ENCODE peak calls at places on chromosomes 11 and 22, in six cellular contexts. K, H, J, A, M and U are unnamed samples.

GRCh38 chr11:113261709-113262475 is 52.5 kb upstream of the TTC12 start:
- DNase-seq in M (no peak), A (no peak), J (no peak), H (no peak), K (no peak), U (no peak)

GRCh38 chr11:111942826-111943225 is 5.7 kb downstream of the DIXDC1 start:
- DNase-seq in M (no peak), H (no peak), A (no peak), K (no peak), J (no peak), U (no peak)

GRCh38 chr11:17978553-17979287 is 34.1 kb downstream of the SERGEF start:
- DNase-seq in K (peak; percentile 2), A (peak; percentile 3), J (peak; percentile 50), M (peak; percentile 41), H (peak; percentile 64), U (peak; percentile 89)

GRCh38 chr11:47415949-47416472 is 7.6 kb downstream of the SLC39A13 start:
- DNase-seq in A (no peak), K (no peak), J (no peak), M (no peak), H (no peak), U (peak; percentile 81)

GRCh38 chr22:37932821-37933578 is 20.4 kb downstream of the C22orf23 start:
- DNase-seq in H (no peak), K (no peak), M (no peak), J (no peak), A (no peak), U (no peak)

GRCh38 chr11:114027941-114028340 is 31.6 kb upstream of the ZBTB16 start:
- DNase-seq in A (no peak), H (no peak), M (no peak), J (no peak), K (no peak), U (no peak)

GRCh38 chr11:45385844-45386243 is 99.7 kb upstream of the SYT13 start:
- DNase-seq in M (no peak), K (no peak), J (no peak), H (no peak), A (no peak), U (no peak)

GRCh38 chr22:35369996-35370395 is 10.9 kb upstream of the HMOX1 start:
- DNase-seq in J (no peak), A (no peak), H (no peak), K (no peak), M (no peak), U (no peak)

GRCh38 chr11:101686514-101686913 is 102.7 kb upstream of the TRPC6 start:
- DNase-seq in M (no peak), K (no peak), J (no peak), A (no peak), H (no peak), U (no peak)

GRCh38 chr11:68660066-68660810 is 24.1 kb upstream of the GAL start:
- DNase-seq in J (no peak), H (no peak), M (no peak), A (no peak), K (no peak), U (no peak)

GRCh38 chr11:44804449-44805151 is 77.8 kb downstream of the TSPAN18 start:
- DNase-seq in M (no peak), K (no peak), H (no peak), J (no peak), A (no peak), U (no peak)

GRCh38 chr11:3823303-3823702 is 14.9 kb downstream of the PGAP2 start:
- DNase-seq in A (no peak), J (no peak), H (no peak), K (no peak), M (no peak), U (no peak)

GRCh38 chr22:49962751-49963646 is 2.4 kb downstream of the PIM3 start:
- DNase-seq in K (no peak), A (no peak), H (no peak), M (no peak), J (no peak), U (peak; percentile 43)

GRCh38 chr11:35138949-35139881 is at the start of gene CD44:
- DNase-seq in K (peak; percentile 55), H (no peak), M (no peak), A (peak; percentile 64), J (peak; percentile 14), U (peak; percentile 83)

GRCh38 chr11:75582935-75583709 is 21.1 kb downstream of the SERPINH1 start:
- DNase-seq in M (peak; percentile 73), H (peak; percentile 80), A (peak; percentile 63), K (peak; percentile 49), J (peak; percentile 67), U (peak; percentile 91)

GRCh38 chr11:116691779-116692178 is 81.0 kb downstream of the BUD13 start:
- DNase-seq in A (peak; percentile 56), M (peak; percentile 78), H (peak; percentile 81), K (peak; percentile 46), J (peak; percentile 68), U (peak; percentile 92)

GRCh38 chr11:75233688-75234295 is 6.8 kb upstream of the TPBGL start:
- DNase-seq in A (no peak), H (peak; percentile 44), K (no peak), M (no peak), J (peak; percentile 68), U (peak; percentile 92)

GRCh38 chr11:77244277-77245014 is 57.0 kb downstream of the GDPD4 start:
- DNase-seq in M (no peak), H (no peak), A (no peak), K (no peak), J (no peak), U (no peak)

GRCh38 chr22:40635008-40635939 is 1.2 kb downstream of the MRTFA start:
- DNase-seq in H (no peak), A (no peak), K (no peak), M (no peak), J (no peak), U (peak; percentile 21)

GRCh38 chr11:113730887-113731726 is 25.0 kb upstream of the TMPRSS5 start:
- DNase-seq in H (peak; percentile 49), M (peak; percentile 45), A (no peak), J (peak; percentile 19), K (no peak), U (peak; percentile 81)

GRCh38 chr11:12079726-12080556 is 30.4 kb upstream of the MICAL2 start:
- DNase-seq in H (no peak), A (no peak), J (no peak), K (no peak), M (no peak), U (no peak)

GRCh38 chr11:130457909-130458729 is 9.7 kb downstream of the ADAMTS15 start:
- DNase-seq in M (no peak), J (no peak), K (no peak), A (no peak), H (no peak), U (no peak)

GRCh38 chr11:116984186-116984585 is 114.0 kb downstream of the SIK3 start:
- DNase-seq in H (no peak), A (no peak), K (no peak), J (no peak), M (no peak), U (no peak)

GRCh38 chr11:8871283-8871775 is 39.7 kb upstream of the AKIP1 start:
- DNase-seq in A (no peak), J (peak; percentile 48), H (peak; percentile 63), M (peak; percentile 35), K (no peak), U (peak; percentile 86)

GRCh38 chr11:113862430-113862829 is 12.9 kb downstream of the USP28 start:
- DNase-seq in M (no peak), A (no peak), J (no peak), K (no peak), H (no peak), U (no peak)

GRCh38 chr11:57805780-57806179 is 44.2 kb downstream of the CTNND1 start:
- DNase-seq in J (no peak), K (no peak), M (no peak), A (no peak), H (no peak), U (no peak)

GRCh38 chr11:70456921-70457532 is 58.7 kb downstream of the CTTN start:
- DNase-seq in K (no peak), J (no peak), M (no peak), H (no peak), A (no peak), U (peak; percentile 17)

GRCh38 chr11:20403059-20403458 is 15.5 kb downstream of the PRMT3 start:
- DNase-seq in M (no peak), K (no peak), J (no peak), A (no peak), H (no peak), U (no peak)

GRCh38 chr22:44600386-44600785 is 101.6 kb upstream of the PRR5 start:
- DNase-seq in K (no peak), M (no peak), A (no peak), H (no peak), J (no peak), U (no peak)

GRCh38 chr11:62217191-62217748 is 8.8 kb downstream of the SCGB2A1 start:
- DNase-seq in K (no peak), J (no peak), M (peak; percentile 41), A (no peak), H (peak; percentile 27), U (no peak)

GRCh38 chr11:1567052-1567720 is 4.9 kb downstream of the DUSP8 start:
- DNase-seq in H (no peak), A (no peak), K (no peak), J (no peak), M (no peak), U (no peak)

GRCh38 chr11:9132203-9132878 is 40.9 kb upstream of the SCUBE2 start:
- DNase-seq in K (no peak), A (no peak), M (no peak), H (no peak), J (no peak), U (no peak)

GRCh38 chr11:44348114-44348513 is 38.2 kb upstream of the ALX4 start:
- DNase-seq in H (no peak), J (no peak), M (no peak), A (no peak), K (no peak), U (no peak)

GRCh38 chr11:117828641-117829368 is 4.3 kb upstream of the FXYD2 start:
- DNase-seq in J (no peak), A (peak; percentile 79), M (no peak), H (no peak), K (peak; percentile 81), U (peak; percentile 65)

GRCh38 chr11:8352852-8353505 is 89.3 kb upstream of the LMO1 start:
- DNase-seq in M (no peak), H (no peak), J (no peak), K (no peak), A (no peak), U (no peak)

GRCh38 chr11:65489061-65489705 is 9.7 kb upstream of the MALAT1 start:
- DNase-seq in A (no peak), K (no peak), M (no peak), H (no peak), J (no peak), U (peak; percentile 94)

GRCh38 chr11:20037358-20037757 is 122.9 kb downstream of the DBX1 start:
- DNase-seq in M (no peak), H (no peak), K (no peak), A (no peak), J (no peak), U (no peak)

GRCh38 chr11:86849679-86850078 is 49.3 kb downstream of the PRSS23 start:
- DNase-seq in A (no peak), M (no peak), H (no peak), K (no peak), J (no peak), U (no peak)

GRCh38 chr11:103842795-103843194 is 193.6 kb upstream of the DDI1 start:
- DNase-seq in A (no peak), J (no peak), H (no peak), M (no peak), K (no peak), U (no peak)